ENCODE peak calls at places on chromosome 1, in six cellular contexts. K is transverse colon, N is breast epithelium, X is SK-N-SH, M is GM23338, H is suprapubic skin. Z is an unnamed sample.

GRCh38 chr1:168084396-168085231 is 52.1 kb downstream of the GPR161 start:
- DNase-seq in N (no peak), X (peak), K (peak), M (peak), H (no peak), Z (peak)

GRCh38 chr1:171248309-171248708 is at the start of gene FMO1:
- DNase-seq in N (no peak), X (no peak), K (no peak), M (no peak), H (no peak), Z (no peak)

GRCh38 chr1:47669081-47669585 is 231.3 kb downstream of the FOXD2 start:
- DNase-seq in N (no peak), M (no peak), H (peak), K (no peak), X (no peak), Z (peak)

GRCh38 chr1:157269656-157270375 is 131.6 kb upstream of the ETV3 start:
- DNase-seq in X (no peak), H (no peak), N (no peak), M (no peak), K (no peak), Z (peak)

GRCh38 chr1:232626452-232626851 is 3.5 kb downstream of the SIPA1L2 start:
- DNase-seq in N (no peak), M (no peak), X (no peak), K (no peak), H (no peak), Z (no peak)

GRCh38 chr1:37764888-37765441 is at the start of gene EPHA10:
- DNase-seq in N (no peak), K (no peak), H (no peak), X (peak), M (peak), Z (no peak)

GRCh38 chr1:98331232-98331631 is 330.3 kb upstream of the SNX7 start:
- DNase-seq in N (no peak), K (no peak), M (no peak), H (no peak), X (no peak), Z (no peak)

GRCh38 chr1:12477936-12478611 is 139.9 kb downstream of the DHRS3 start:
- DNase-seq in M (peak), N (peak), K (peak), H (peak), X (peak), Z (peak)

GRCh38 chr1:19432943-19433609 is 52.3 kb downstream of the CAPZB start:
- DNase-seq in H (no peak), N (no peak), M (no peak), X (no peak), K (no peak), Z (no peak)

GRCh38 chr1:22318279-22318983 is 133.2 kb upstream of the ZBTB40 start:
- DNase-seq in X (peak), N (peak), M (peak), K (no peak), H (no peak), Z (no peak)

GRCh38 chr1:24955161-24955560 is 25.1 kb upstream of the RUNX3 start:
- DNase-seq in X (no peak), K (no peak), H (no peak), M (no peak), N (no peak), Z (peak)

GRCh38 chr1:25565188-25565591 is 21.8 kb downstream of the LDLRAP1 start:
- DNase-seq in N (no peak), X (no peak), M (no peak), K (no peak), H (no peak), Z (no peak)

GRCh38 chr1:43273708-43274107 is 3.9 kb downstream of the TMEM125 start:
- DNase-seq in N (peak), H (no peak), X (no peak), K (no peak), M (no peak), Z (peak)

GRCh38 chr1:72830606-72831390 is 548.5 kb upstream of the NEGR1 start:
- DNase-seq in H (no peak), M (peak), X (no peak), N (no peak), K (no peak), Z (no peak)

GRCh38 chr1:113976609-113977278 is 2.5 kb upstream of the OLFML3 start:
- DNase-seq in K (no peak), N (no peak), X (peak), H (no peak), M (peak), Z (no peak)

GRCh38 chr1:41661428-41662060 is 177.1 kb upstream of the EDN2 start:
- DNase-seq in K (no peak), X (no peak), N (no peak), M (peak), H (no peak), Z (peak)

GRCh38 chr1:118084400-118084799 is 100.6 kb downstream of the SPAG17 start:
- DNase-seq in N (no peak), K (no peak), H (no peak), X (no peak), M (peak), Z (no peak)

GRCh38 chr1:54245501-54245900 is 45.5 kb downstream of the MRPL37 start:
- DNase-seq in M (no peak), K (no peak), H (no peak), N (no peak), X (peak), Z (no peak)

GRCh38 chr1:232416026-232416568 is 213.8 kb downstream of the SIPA1L2 start:
- DNase-seq in X (peak), H (no peak), N (no peak), M (no peak), K (no peak), Z (no peak)

GRCh38 chr1:234398849-234399381 is 25.7 kb downstream of the COA6 start:
- DNase-seq in K (no peak), M (no peak), N (no peak), X (no peak), H (no peak), Z (no peak)

GRCh38 chr1:96515430-96515829 is 206.2 kb upstream of the PTBP2 start:
- DNase-seq in X (no peak), K (no peak), M (no peak), N (no peak), H (no peak), Z (no peak)

GRCh38 chr1:91523462-91523861 is 22.8 kb downstream of the CDC7 start:
- DNase-seq in N (no peak), K (no peak), M (no peak), X (no peak), H (no peak), Z (no peak)

GRCh38 chr1:109474697-109475096 is 8.4 kb downstream of the SYPL2 start:
- DNase-seq in M (no peak), H (no peak), N (no peak), K (no peak), X (no peak), Z (no peak)

GRCh38 chr1:37473431-37474050 is 839 bp upstream of the ZC3H12A start:
- DNase-seq in M (no peak), N (peak), X (peak), K (no peak), H (no peak), Z (no peak)

GRCh38 chr1:232853994-232854532 is 48.8 kb downstream of the MAP10 start:
- DNase-seq in N (no peak), K (no peak), M (no peak), X (no peak), H (no peak), Z (no peak)

GRCh38 chr1:225860860-225861441 is 21.2 kb downstream of the TMEM63A start:
- DNase-seq in K (no peak), N (no peak), X (no peak), M (no peak), H (no peak), Z (no peak)

DNA sequence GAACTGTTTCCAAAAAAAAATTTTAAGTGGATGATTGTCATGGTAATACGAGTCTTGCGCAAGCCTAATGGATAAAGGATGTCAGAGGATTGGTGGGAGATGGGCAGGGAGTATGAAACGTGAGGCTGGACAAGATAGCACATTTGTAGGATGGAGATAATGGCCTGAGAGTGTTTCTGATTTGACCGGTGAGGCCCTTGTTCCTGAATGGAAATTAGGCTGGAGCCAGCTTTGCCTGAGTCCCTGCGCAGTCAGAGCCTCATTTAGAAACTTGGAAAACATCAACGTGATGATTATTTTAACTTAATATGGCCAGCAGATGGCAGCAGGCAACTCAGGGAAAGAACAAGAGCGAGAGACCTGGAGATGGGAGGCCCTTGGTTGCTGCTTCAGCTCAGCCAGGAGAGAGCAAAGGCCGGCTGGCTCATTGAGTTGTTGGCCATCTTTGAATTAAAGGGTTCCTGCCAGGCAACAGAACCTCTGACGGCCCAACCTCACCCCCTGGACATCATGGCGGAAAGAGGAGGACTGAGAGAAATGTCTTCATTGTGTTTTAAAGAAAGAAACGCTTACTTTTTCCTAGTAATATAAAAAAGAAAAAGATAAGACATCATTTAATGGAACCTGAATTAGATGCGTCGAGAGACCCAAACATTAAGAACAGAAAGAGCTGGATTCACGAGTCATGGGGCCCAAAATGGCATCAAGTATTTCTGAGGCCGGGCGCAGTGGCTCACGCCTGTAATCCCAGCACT is 80.3 kb downstream of the SELENOF start:
- DNase-seq in H (peak), M (peak), K (peak), N (peak), X (peak), Z (peak)
- TF ChIP-seq POLR2AphosphoS5 in H (no peak), M (no peak), K (no peak), N (peak), X (no peak), Z (no peak)

DNA sequence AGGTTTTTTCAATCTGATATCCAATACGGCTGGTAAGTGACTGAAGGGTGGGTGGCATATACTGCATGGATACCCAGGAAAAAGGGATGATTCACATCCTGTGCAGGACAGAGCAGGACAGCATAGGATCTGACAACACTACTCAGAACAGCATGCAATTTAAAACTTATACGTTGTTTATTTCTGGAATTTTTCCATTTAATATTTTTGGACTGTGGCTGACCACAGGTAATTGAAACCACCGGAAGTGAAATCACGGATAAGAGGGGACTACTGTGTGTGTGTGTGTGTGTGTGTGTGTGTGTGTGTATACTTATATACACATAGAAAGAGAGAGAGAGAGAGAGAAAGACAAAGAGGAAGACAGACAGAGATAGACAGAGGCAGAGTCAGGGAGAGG is 23.0 kb downstream of the ERICH3 start:
- DNase-seq in H (no peak), K (no peak), N (no peak), M (no peak), X (no peak), Z (no peak)
- H3K27ac ChIP-seq in H (no peak), K (no peak), N (no peak), M (no peak), X (no peak), Z (no peak)

DNA sequence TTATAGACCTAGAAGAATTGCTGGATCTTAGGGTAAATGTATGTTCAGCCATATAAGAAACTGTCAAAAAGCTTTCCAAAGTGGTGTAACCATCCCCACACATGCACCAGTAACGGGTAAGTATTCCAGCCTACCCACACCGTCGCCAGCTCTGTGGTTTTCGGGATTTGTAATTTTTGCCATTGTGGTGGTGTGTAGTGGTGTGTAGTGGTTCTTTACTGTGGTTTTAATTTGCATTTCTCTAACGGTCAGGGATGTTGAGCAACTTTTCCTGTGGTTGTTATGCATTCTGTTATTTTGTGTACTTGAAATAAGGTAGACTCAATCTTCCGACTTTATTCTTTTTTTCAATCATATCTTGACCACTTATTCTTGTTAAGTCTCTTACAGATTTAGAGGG is 342.4 kb upstream of the AJAP1 start:
- DNase-seq in H (no peak), X (no peak), K (no peak), M (no peak), N (no peak), Z (no peak)
- TF ChIP-seq POLR2AphosphoS5 in H (no peak), X (no peak), K (no peak), M (no peak), N (no peak), Z (no peak)

GRCh38 chr1:32741417-32742131 is 39.0 kb upstream of the SYNC start:
- DNase-seq in K (peak), H (no peak), N (no peak), M (peak), X (peak), Z (no peak)
- H3K27ac ChIP-seq in K (peak), H (peak), N (peak), M (no peak), X (no peak), Z (peak)

GRCh38 chr1:208110296-208110695 is 133.9 kb downstream of the PLXNA2 start:
- DNase-seq in M (no peak), K (no peak), N (no peak), X (no peak), H (no peak), Z (no peak)

GRCh38 chr1:208113036-208113435 is 131.1 kb downstream of the PLXNA2 start:
- DNase-seq in N (no peak), K (no peak), X (peak), H (no peak), M (no peak), Z (no peak)

GRCh38 chr1:208111646-208112200 is 132.5 kb downstream of the PLXNA2 start:
- DNase-seq in X (no peak), M (no peak), H (no peak), K (no peak), N (no peak), Z (no peak)

GRCh38 chr1:208108646-208109330 is 135.4 kb downstream of the PLXNA2 start:
- DNase-seq in M (no peak), H (no peak), N (no peak), K (no peak), X (no peak), Z (no peak)

DNA sequence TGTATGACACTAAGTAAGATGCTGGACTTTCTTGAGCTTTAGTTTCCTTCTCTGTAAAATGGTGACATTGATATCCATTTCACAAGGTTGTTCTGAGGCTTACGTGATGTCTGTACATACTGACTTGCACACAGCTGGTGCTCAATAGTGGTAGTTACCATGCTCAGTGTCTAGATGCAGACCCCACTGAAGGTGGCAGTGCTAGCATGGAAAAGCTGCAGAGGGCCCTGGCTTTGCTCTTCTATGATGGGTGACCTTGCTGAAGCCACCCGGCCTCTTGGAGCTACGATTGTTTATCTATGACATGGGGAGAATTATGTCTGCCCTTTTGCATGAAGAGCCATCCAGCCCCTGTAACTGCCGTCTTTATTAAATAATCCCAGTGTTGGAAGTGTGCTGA is 131.8 kb downstream of the PLXNA2 start:
- DNase-seq in K (no peak), N (no peak), X (no peak), M (no peak), H (no peak), Z (no peak)
- TF ChIP-seq POLR2AphosphoS5 in K (no peak), N (no peak), X (no peak), M (no peak), H (no peak), Z (no peak)